ENCODE peak calls at places on chromosomes 16 and 17, in eight cellular contexts. M is colonic mucosa, D is tibial artery, V is AG04449, I is GM13976, G is Peyer's patch, P is BE2C, Z is lower leg skin. W is an unnamed sample.

GRCh38 chr17:39077252-39077651 is 74.2 kb downstream of the PLXDC1 start:
- DNase-seq in V (no peak), Z (no peak), D (no peak), P (no peak), G (no peak), I (peak; percentile 36), M (no peak), W (no peak)

GRCh38 chr17:41863074-41863843 is 2.0 kb downstream of the KLHL11 start:
- DNase-seq in I (no peak), D (no peak), V (no peak), G (no peak), Z (no peak), P (no peak), M (no peak), W (no peak)

GRCh38 chr17:50564916-50565315 is 4.4 kb downstream of the CACNA1G start:
- DNase-seq in D (peak; percentile 88), G (no peak), I (no peak), M (peak; percentile 56), Z (peak; percentile 78), V (no peak), P (peak; percentile 51), W (no peak)

GRCh38 chr17:27206447-27206846 is 87.5 kb upstream of the WSB1 start:
- DNase-seq in D (no peak), G (no peak), V (no peak), Z (no peak), M (peak; percentile 25), I (peak; percentile 29), P (no peak), W (no peak)

GRCh38 chr16:83952940-83953795 is at the start of gene OSGIN1:
- DNase-seq in D (peak; percentile 97), M (peak; percentile 97), Z (peak; percentile 96), I (peak; percentile 91), G (peak; percentile 95), P (peak; percentile 77), V (peak; percentile 34), W (peak; percentile 88)

GRCh38 chr17:42526031-42526444 is 10.0 kb upstream of the NAGLU start:
- DNase-seq in I (no peak), G (no peak), P (no peak), D (no peak), V (no peak), Z (no peak), M (peak; percentile 60), W (no peak)

GRCh38 chr16:22948603-22949368 is 134.8 kb downstream of the HS3ST2 start:
- DNase-seq in I (peak; percentile 80), M (peak; percentile 78), V (no peak), D (peak; percentile 68), G (peak; percentile 53), P (peak; percentile 80), Z (peak; percentile 60), W (peak; percentile 70)

GRCh38 chr17:36475346-36475970 is 11.0 kb upstream of the ZNHIT3 start:
- DNase-seq in D (no peak), V (no peak), Z (no peak), M (no peak), G (no peak), I (no peak), P (no peak), W (no peak)

GRCh38 chr16:79329163-79329521 is 271.4 kb downstream of the MAF start:
- DNase-seq in P (no peak), G (no peak), V (no peak), Z (no peak), M (no peak), D (no peak), I (no peak), W (no peak)

GRCh38 chr17:39462644-39463375 is 1.5 kb downstream of the CDK12 start:
- DNase-seq in I (no peak), G (peak; percentile 56), V (no peak), D (no peak), M (peak; percentile 29), Z (no peak), P (no peak), W (no peak)

GRCh38 chr17:14198013-14198412 is 38.6 kb downstream of the CDRT15 start:
- DNase-seq in Z (no peak), M (no peak), G (no peak), V (no peak), P (peak; percentile 59), I (no peak), D (no peak), W (no peak)

GRCh38 chr16:27982184-27982583 is 81.3 kb downstream of the GSG1L start:
- DNase-seq in P (peak; percentile 36), Z (no peak), V (no peak), D (no peak), I (no peak), M (no peak), G (no peak), W (no peak)

GRCh38 chr16:48113471-48113870 is 42.3 kb downstream of the ABCC12 start:
- DNase-seq in G (no peak), P (no peak), I (no peak), V (no peak), D (no peak), Z (no peak), M (no peak), W (no peak)

GRCh38 chr17:15475620-15476354 is 8.4 kb upstream of the CDRT4 start:
- DNase-seq in G (no peak), I (no peak), Z (no peak), D (no peak), P (no peak), V (no peak), M (no peak), W (no peak)

GRCh38 chr17:17749921-17750320 is 68.7 kb downstream of the RAI1 start:
- DNase-seq in Z (no peak), P (peak; percentile 76), V (no peak), D (no peak), I (peak; percentile 73), M (peak; percentile 46), G (no peak), W (peak; percentile 70)

GRCh38 chr17:59893617-59894100 is 738 bp downstream of the RPS6KB1 start:
- DNase-seq in G (no peak), M (peak; percentile 47), V (no peak), D (no peak), Z (no peak), P (peak; percentile 28), I (no peak), W (peak; percentile 30)
- TF ChIP-seq CTCF in G (no peak), M (no peak), V (peak; percentile 5), D (no peak), Z (no peak), P (peak; percentile 14), I (no peak), W (no peak)

GRCh38 chr17:4006165-4006589 is 41.9 kb upstream of the ATP2A3 start:
- DNase-seq in D (no peak), P (no peak), I (no peak), Z (no peak), V (no peak), M (no peak), G (peak; percentile 50), W (no peak)

GRCh38 chr17:4003131-4003500 is 38.9 kb upstream of the ATP2A3 start:
- DNase-seq in V (no peak), G (peak; percentile 52), M (no peak), D (no peak), Z (no peak), I (no peak), P (no peak), W (no peak)

GRCh38 chr17:4003501-4004421 is 39.5 kb upstream of the ATP2A3 start:
- DNase-seq in M (peak; percentile 94), G (peak; percentile 86), V (no peak), Z (no peak), D (no peak), I (no peak), P (no peak), W (no peak)

GRCh38 chr17:4005296-4006164 is 41.3 kb upstream of the ATP2A3 start:
- DNase-seq in P (no peak), G (peak; percentile 54), I (no peak), V (no peak), D (no peak), M (no peak), Z (no peak), W (no peak)

DNA sequence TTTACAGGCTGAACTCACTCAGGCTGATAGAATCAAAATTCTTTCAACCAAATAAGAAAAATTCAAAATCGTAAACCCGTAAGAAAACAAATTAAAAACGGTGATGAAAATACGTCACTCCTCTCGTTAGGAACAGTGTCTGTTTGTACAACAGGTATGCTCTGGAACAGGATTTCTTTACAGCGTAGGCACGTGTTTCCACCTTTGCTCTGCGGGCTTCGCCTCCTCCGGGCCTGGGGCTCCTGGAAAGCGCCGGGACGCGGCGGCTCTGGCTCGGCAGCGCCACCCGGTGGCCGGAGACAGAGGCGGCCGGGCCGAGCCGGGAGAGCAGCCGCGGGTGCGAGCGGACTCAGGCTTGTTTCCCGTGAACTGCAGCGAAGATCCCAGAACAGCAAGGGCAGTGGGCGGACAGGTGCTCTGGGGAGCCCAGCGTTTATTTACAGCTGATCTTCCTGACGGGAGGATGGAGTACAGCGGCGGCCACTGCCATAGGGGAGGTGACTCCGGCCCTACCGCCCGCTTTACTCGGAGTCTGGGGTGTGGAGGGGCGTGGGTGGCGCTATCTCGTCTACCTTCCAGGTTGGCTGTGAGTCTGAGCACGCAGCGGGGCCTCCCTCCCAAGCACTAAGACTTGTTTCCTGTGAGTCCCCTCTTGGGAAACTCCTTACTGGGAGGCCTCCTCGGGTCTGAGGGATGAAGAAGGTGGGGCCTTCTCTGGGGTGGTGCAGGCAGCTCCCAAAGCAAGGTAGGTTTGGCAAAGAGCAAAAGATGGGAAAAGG is 40.5 kb upstream of the ATP2A3 start:
- DNase-seq in D (no peak), V (no peak), I (peak; percentile 93), G (peak; percentile 85), M (peak; percentile 76), P (peak; percentile 65), Z (no peak), W (peak; percentile 88)
- TF ChIP-seq CTCF in D (peak; percentile 89), V (peak; percentile 81), I (peak; percentile 90), G (peak; percentile 98), M (peak; percentile 98), P (peak; percentile 72), Z (peak; percentile 47), W (peak; percentile 91)

GRCh38 chr17:57553525-57553924 is 191.6 kb downstream of the CCDC182 start:
- DNase-seq in I (no peak), G (no peak), M (no peak), D (no peak), P (no peak), Z (no peak), V (no peak), W (no peak)

GRCh38 chr17:57553991-57554825 is 190.9 kb downstream of the CCDC182 start:
- DNase-seq in D (no peak), P (no peak), M (no peak), Z (no peak), I (no peak), V (no peak), G (no peak), W (no peak)

GRCh38 chr17:57551321-57552079 is 193.6 kb downstream of the CCDC182 start:
- DNase-seq in D (no peak), Z (no peak), V (no peak), I (peak; percentile 72), M (peak; percentile 32), G (no peak), P (no peak), W (peak; percentile 78)

GRCh38 chr17:57550671-57551315 is 194.3 kb downstream of the CCDC182 start:
- DNase-seq in I (no peak), M (no peak), Z (no peak), V (no peak), D (no peak), P (no peak), G (no peak), W (no peak)

GRCh38 chr17:57552114-57552601 is 192.9 kb downstream of the CCDC182 start:
- DNase-seq in P (peak; percentile 93), I (peak; percentile 82), D (no peak), Z (no peak), V (no peak), M (no peak), G (no peak), W (peak; percentile 80)
- TF ChIP-seq CTCF in P (peak; percentile 88), I (peak; percentile 81), D (peak; percentile 40), Z (no peak), V (peak; percentile 28), M (no peak), G (peak; percentile 16), W (peak; percentile 78)

GRCh38 chr16:69105501-69106361 is at the start of gene HAS3:
- DNase-seq in M (peak; percentile 63), D (no peak), V (no peak), Z (peak; percentile 29), G (peak; percentile 73), P (peak; percentile 67), I (peak; percentile 78), W (peak; percentile 65)
- TF ChIP-seq CTCF in M (no peak), D (no peak), V (peak; percentile 23), Z (no peak), G (peak; percentile 34), P (no peak), I (no peak), W (peak; percentile 51)